ENCODE peak calls at places on chromosomes 16 and 17, in five cellular contexts. One of them, this sample, is unnamed.

GRCh38 chr16:79638386-79639106 is 38.0 kb upstream of the MAF start:
- DNase-seq in hippocampal formation: no peak
- DNase-seq in DMS 273 treated with DMSO at 0.1 percent for 48 hours: no peak
- DNase-seq in neural crest cell: no peak
- DNase-seq in AG08395: no peak
- DNase-seq in this sample: no peak

GRCh38 chr17:30244853-30245385 is 9.4 kb upstream of the SLC6A4 start:
- DNase-seq in hippocampal formation: no peak
- DNase-seq in DMS 273 treated with DMSO at 0.1 percent for 48 hours: no peak
- DNase-seq in neural crest cell: no peak
- DNase-seq in AG08395: peak; percentile 87
- DNase-seq in this sample: no peak

GRCh38 chr16:89502319-89502843 is 5.8 kb upstream of the SPG7 start:
- DNase-seq in hippocampal formation: no peak
- DNase-seq in DMS 273 treated with DMSO at 0.1 percent for 48 hours: no peak
- DNase-seq in neural crest cell: no peak
- DNase-seq in AG08395: no peak
- DNase-seq in this sample: no peak

GRCh38 chr16:24005577-24005976 is 169.8 kb downstream of the PRKCB start:
- DNase-seq in hippocampal formation: no peak
- DNase-seq in DMS 273 treated with DMSO at 0.1 percent for 48 hours: no peak
- DNase-seq in neural crest cell: no peak
- DNase-seq in AG08395: no peak
- DNase-seq in this sample: no peak

GRCh38 chr16:74607967-74608356 is 1.0 kb upstream of the GLG1 start:
- DNase-seq in hippocampal formation: no peak
- DNase-seq in DMS 273 treated with DMSO at 0.1 percent for 48 hours: no peak
- DNase-seq in neural crest cell: peak; percentile 3
- DNase-seq in AG08395: no peak
- DNase-seq in this sample: no peak

GRCh38 chr16:17318200-17318599 is 152.6 kb downstream of the XYLT1 start:
- DNase-seq in hippocampal formation: no peak
- DNase-seq in DMS 273 treated with DMSO at 0.1 percent for 48 hours: no peak
- DNase-seq in neural crest cell: no peak
- DNase-seq in AG08395: peak; percentile 36
- DNase-seq in this sample: no peak

GRCh38 chr17:42399121-42399520 is 10.9 kb upstream of the STAT3 start:
- DNase-seq in hippocampal formation: no peak
- DNase-seq in DMS 273 treated with DMSO at 0.1 percent for 48 hours: peak; percentile 94
- DNase-seq in neural crest cell: no peak
- DNase-seq in AG08395: no peak
- DNase-seq in this sample: no peak

GRCh38 chr17:45648642-45649041 is 135.5 kb upstream of the CRHR1 start:
- DNase-seq in hippocampal formation: no peak
- DNase-seq in DMS 273 treated with DMSO at 0.1 percent for 48 hours: no peak
- DNase-seq in neural crest cell: no peak
- DNase-seq in AG08395: no peak
- DNase-seq in this sample: no peak

GRCh38 chr17:44830359-44831269 is 527 bp upstream of the GJC1 start:
- DNase-seq in hippocampal formation: no peak
- DNase-seq in DMS 273 treated with DMSO at 0.1 percent for 48 hours: no peak
- DNase-seq in neural crest cell: peak; percentile 44
- DNase-seq in AG08395: peak; percentile 23
- DNase-seq in this sample: peak; percentile 74

GRCh38 chr16:23987443-23987842 is 151.7 kb downstream of the PRKCB start:
- DNase-seq in hippocampal formation: no peak
- DNase-seq in DMS 273 treated with DMSO at 0.1 percent for 48 hours: no peak
- DNase-seq in neural crest cell: no peak
- DNase-seq in AG08395: no peak
- DNase-seq in this sample: no peak

GRCh38 chr17:48611213-48611612 is 396 bp upstream of the HOXB7 start:
- DNase-seq in hippocampal formation: no peak
- DNase-seq in DMS 273 treated with DMSO at 0.1 percent for 48 hours: no peak
- DNase-seq in neural crest cell: no peak
- DNase-seq in AG08395: no peak
- DNase-seq in this sample: no peak

GRCh38 chr17:1039511-1040215 is 42.7 kb downstream of the TIMM22 start:
- DNase-seq in hippocampal formation: no peak
- DNase-seq in DMS 273 treated with DMSO at 0.1 percent for 48 hours: no peak
- DNase-seq in neural crest cell: peak; percentile 40
- DNase-seq in AG08395: peak; percentile 36
- DNase-seq in this sample: peak; percentile 69

GRCh38 chr17:8173056-8173870 is 2.9 kb downstream of the TMEM107 start:
- DNase-seq in hippocampal formation: peak; percentile 94
- DNase-seq in DMS 273 treated with DMSO at 0.1 percent for 48 hours: peak; percentile 98
- DNase-seq in neural crest cell: no peak
- DNase-seq in AG08395: peak; percentile 88
- DNase-seq in this sample: peak; percentile 97

GRCh38 chr17:61766520-61766919 is 96.8 kb downstream of the BRIP1 start:
- DNase-seq in hippocampal formation: no peak
- DNase-seq in DMS 273 treated with DMSO at 0.1 percent for 48 hours: no peak
- DNase-seq in neural crest cell: no peak
- DNase-seq in AG08395: no peak
- DNase-seq in this sample: no peak

GRCh38 chr17:56393156-56393555 is 200.3 kb upstream of the NOG start:
- DNase-seq in hippocampal formation: no peak
- DNase-seq in DMS 273 treated with DMSO at 0.1 percent for 48 hours: no peak
- DNase-seq in neural crest cell: no peak
- DNase-seq in AG08395: no peak
- DNase-seq in this sample: no peak

GRCh38 chr16:20865420-20866126 is 34.6 kb downstream of the DCUN1D3 start:
- DNase-seq in hippocampal formation: no peak
- DNase-seq in DMS 273 treated with DMSO at 0.1 percent for 48 hours: no peak
- DNase-seq in neural crest cell: no peak
- DNase-seq in AG08395: peak; percentile 50
- DNase-seq in this sample: no peak

GRCh38 chr17:63774982-63775290 is 966 bp downstream of the DDX42 start:
- DNase-seq in hippocampal formation: no peak
- DNase-seq in DMS 273 treated with DMSO at 0.1 percent for 48 hours: no peak
- DNase-seq in neural crest cell: no peak
- DNase-seq in AG08395: no peak
- DNase-seq in this sample: no peak

GRCh38 chr16:11136600-11136999 is 119.4 kb downstream of the SOCS1 start:
- DNase-seq in hippocampal formation: no peak
- DNase-seq in DMS 273 treated with DMSO at 0.1 percent for 48 hours: peak; percentile 14
- DNase-seq in neural crest cell: no peak
- DNase-seq in AG08395: peak; percentile 58
- DNase-seq in this sample: no peak

GRCh38 chr17:76687278-76688164 is 23.2 kb downstream of the MXRA7 start:
- DNase-seq in hippocampal formation: no peak
- DNase-seq in DMS 273 treated with DMSO at 0.1 percent for 48 hours: no peak
- DNase-seq in neural crest cell: no peak
- DNase-seq in AG08395: peak; percentile 61
- DNase-seq in this sample: peak; percentile 71

GRCh38 chr16:89696598-89697128 is 4.8 kb downstream of the SPATA2L start:
- DNase-seq in hippocampal formation: no peak
- DNase-seq in DMS 273 treated with DMSO at 0.1 percent for 48 hours: no peak
- DNase-seq in neural crest cell: no peak
- DNase-seq in AG08395: no peak
- DNase-seq in this sample: no peak

GRCh38 chr16:82957212-82957611 is 330.4 kb downstream of the CDH13 start:
- DNase-seq in hippocampal formation: no peak
- DNase-seq in DMS 273 treated with DMSO at 0.1 percent for 48 hours: no peak
- DNase-seq in neural crest cell: no peak
- DNase-seq in AG08395: no peak
- DNase-seq in this sample: no peak

GRCh38 chr17:27807567-27808470 is 7.5 kb upstream of the NOS2 start:
- DNase-seq in hippocampal formation: no peak
- DNase-seq in DMS 273 treated with DMSO at 0.1 percent for 48 hours: no peak
- DNase-seq in neural crest cell: no peak
- DNase-seq in AG08395: no peak
- DNase-seq in this sample: no peak

GRCh38 chr17:81398170-81398854 is 3.1 kb downstream of the BAHCC1 start:
- DNase-seq in hippocampal formation: no peak
- DNase-seq in DMS 273 treated with DMSO at 0.1 percent for 48 hours: no peak
- DNase-seq in neural crest cell: no peak
- DNase-seq in AG08395: no peak
- DNase-seq in this sample: peak; percentile 84

GRCh38 chr17:2123467-2124251 is 68.8 kb downstream of the HIC1 start:
- DNase-seq in hippocampal formation: peak; percentile 50
- DNase-seq in DMS 273 treated with DMSO at 0.1 percent for 48 hours: no peak
- DNase-seq in neural crest cell: no peak
- DNase-seq in AG08395: peak; percentile 21
- DNase-seq in this sample: no peak

GRCh38 chr17:69870091-69870530 is 204.9 kb upstream of the KCNJ16 start:
- DNase-seq in hippocampal formation: no peak
- DNase-seq in DMS 273 treated with DMSO at 0.1 percent for 48 hours: no peak
- DNase-seq in neural crest cell: no peak
- DNase-seq in AG08395: peak; percentile 68
- DNase-seq in this sample: no peak

GRCh38 chr16:3259097-3259496 is 2.7 kb upstream of the MEFV start:
- DNase-seq in hippocampal formation: peak; percentile 6
- DNase-seq in DMS 273 treated with DMSO at 0.1 percent for 48 hours: no peak
- DNase-seq in neural crest cell: no peak
- DNase-seq in AG08395: peak; percentile 12
- DNase-seq in this sample: no peak

GRCh38 chr16:69084301-69084700 is 21.2 kb upstream of the HAS3 start:
- DNase-seq in hippocampal formation: no peak
- DNase-seq in DMS 273 treated with DMSO at 0.1 percent for 48 hours: no peak
- DNase-seq in neural crest cell: no peak
- DNase-seq in AG08395: peak; percentile 55
- DNase-seq in this sample: no peak

GRCh38 chr16:86455116-86455515 is 55.2 kb upstream of the FOXF1 start:
- DNase-seq in hippocampal formation: no peak
- DNase-seq in DMS 273 treated with DMSO at 0.1 percent for 48 hours: no peak
- DNase-seq in neural crest cell: no peak
- DNase-seq in AG08395: peak; percentile 65
- DNase-seq in this sample: no peak

GRCh38 chr17:19717031-19717360 is 612 bp upstream of the SLC47A2 start:
- DNase-seq in hippocampal formation: no peak
- DNase-seq in DMS 273 treated with DMSO at 0.1 percent for 48 hours: no peak
- DNase-seq in neural crest cell: no peak
- DNase-seq in AG08395: no peak
- DNase-seq in this sample: no peak

GRCh38 chr17:55726440-55726839 is 3.8 kb upstream of the TMEM100 start:
- DNase-seq in hippocampal formation: no peak
- DNase-seq in DMS 273 treated with DMSO at 0.1 percent for 48 hours: peak; percentile 40
- DNase-seq in neural crest cell: no peak
- DNase-seq in AG08395: peak; percentile 93
- DNase-seq in this sample: no peak